ENCODE peak calls at places on chromosomes 13 and 19, in seven cellular contexts. One of them, this sample, is unnamed.

GRCh38 chr19:10921199-10921879 is 7.1 kb downstream of the YIPF2 start:
- DNase-seq in AML-193: no peak
- DNase-seq in fibroblast of the aortic adventitia: no peak
- DNase-seq in EH: no peak
- DNase-seq in cardiac fibroblast: no peak
- DNase-seq in body of pancreas: no peak
- DNase-seq in HFFc6: no peak
- DNase-seq in this sample: no peak

GRCh38 chr13:42048625-42049453 is at the start of gene DGKH:
- DNase-seq in AML-193: no peak
- DNase-seq in fibroblast of the aortic adventitia: peak
- DNase-seq in EH: peak
- DNase-seq in cardiac fibroblast: peak
- DNase-seq in body of pancreas: peak
- DNase-seq in HFFc6: peak
- DNase-seq in this sample: peak

GRCh38 chr13:114110091-114110829 is 22.2 kb downstream of the RASA3 start:
- DNase-seq in AML-193: no peak
- DNase-seq in fibroblast of the aortic adventitia: no peak
- DNase-seq in EH: peak
- DNase-seq in cardiac fibroblast: no peak
- DNase-seq in body of pancreas: peak
- DNase-seq in HFFc6: no peak
- DNase-seq in this sample: no peak

GRCh38 chr19:40747536-40747935 is 2.7 kb downstream of the ACTMAP start:
- DNase-seq in AML-193: no peak
- DNase-seq in fibroblast of the aortic adventitia: no peak
- DNase-seq in EH: no peak
- DNase-seq in cardiac fibroblast: no peak
- DNase-seq in body of pancreas: no peak
- DNase-seq in HFFc6: no peak
- DNase-seq in this sample: no peak

GRCh38 chr13:103067751-103068563 is 1.7 kb upstream of the SLC10A2 start:
- DNase-seq in AML-193: no peak
- DNase-seq in fibroblast of the aortic adventitia: no peak
- DNase-seq in EH: no peak
- DNase-seq in cardiac fibroblast: no peak
- DNase-seq in body of pancreas: no peak
- DNase-seq in HFFc6: no peak
- DNase-seq in this sample: peak

GRCh38 chr13:113178070-113178895 is 19.8 kb downstream of the PROZ start:
- DNase-seq in AML-193: no peak
- DNase-seq in fibroblast of the aortic adventitia: peak
- DNase-seq in EH: peak
- DNase-seq in cardiac fibroblast: peak
- DNase-seq in body of pancreas: no peak
- DNase-seq in HFFc6: peak
- DNase-seq in this sample: no peak

GRCh38 chr13:77810430-77810829 is 108.2 kb downstream of the EDNRB start:
- DNase-seq in AML-193: peak
- DNase-seq in fibroblast of the aortic adventitia: peak
- DNase-seq in EH: peak
- DNase-seq in cardiac fibroblast: peak
- DNase-seq in body of pancreas: no peak
- DNase-seq in HFFc6: peak
- DNase-seq in this sample: no peak

GRCh38 chr13:107104631-107105030 is 536.7 kb upstream of the ARGLU1 start:
- DNase-seq in AML-193: no peak
- DNase-seq in fibroblast of the aortic adventitia: no peak
- DNase-seq in EH: peak
- DNase-seq in cardiac fibroblast: no peak
- DNase-seq in body of pancreas: no peak
- DNase-seq in HFFc6: no peak
- DNase-seq in this sample: no peak

GRCh38 chr13:59337070-59337469 is 826.7 kb downstream of the DIAPH3 start:
- DNase-seq in AML-193: peak
- DNase-seq in fibroblast of the aortic adventitia: no peak
- DNase-seq in EH: no peak
- DNase-seq in cardiac fibroblast: peak
- DNase-seq in body of pancreas: no peak
- DNase-seq in HFFc6: no peak
- DNase-seq in this sample: no peak

GRCh38 chr19:10517760-10518443 is 655 bp upstream of the S1PR5 start:
- DNase-seq in AML-193: no peak
- DNase-seq in fibroblast of the aortic adventitia: no peak
- DNase-seq in EH: peak
- DNase-seq in cardiac fibroblast: peak
- DNase-seq in body of pancreas: no peak
- DNase-seq in HFFc6: peak
- DNase-seq in this sample: no peak

GRCh38 chr19:8304841-8305621 is 3.1 kb downstream of the CD320 start:
- DNase-seq in AML-193: no peak
- DNase-seq in fibroblast of the aortic adventitia: no peak
- DNase-seq in EH: no peak
- DNase-seq in cardiac fibroblast: no peak
- DNase-seq in body of pancreas: peak
- DNase-seq in HFFc6: peak
- DNase-seq in this sample: peak

GRCh38 chr13:100512422-100512821 is 76.2 kb downstream of the GGACT start:
- DNase-seq in AML-193: no peak
- DNase-seq in fibroblast of the aortic adventitia: no peak
- DNase-seq in EH: peak
- DNase-seq in cardiac fibroblast: peak
- DNase-seq in body of pancreas: no peak
- DNase-seq in HFFc6: no peak
- DNase-seq in this sample: no peak

GRCh38 chr13:27370305-27370853 is 54.0 kb upstream of the GTF3A start:
- DNase-seq in AML-193: no peak
- DNase-seq in fibroblast of the aortic adventitia: no peak
- DNase-seq in EH: peak
- DNase-seq in cardiac fibroblast: no peak
- DNase-seq in body of pancreas: no peak
- DNase-seq in HFFc6: peak
- DNase-seq in this sample: no peak

GRCh38 chr19:11446652-11447301 is 11.3 kb downstream of the PRKCSH start:
- DNase-seq in AML-193: peak
- DNase-seq in fibroblast of the aortic adventitia: peak
- DNase-seq in EH: peak
- DNase-seq in cardiac fibroblast: peak
- DNase-seq in body of pancreas: peak
- DNase-seq in HFFc6: no peak
- DNase-seq in this sample: no peak

GRCh38 chr19:50821622-50822021 is 2.0 kb downstream of the KLK1 start:
- DNase-seq in AML-193: no peak
- DNase-seq in fibroblast of the aortic adventitia: no peak
- DNase-seq in EH: no peak
- DNase-seq in cardiac fibroblast: no peak
- DNase-seq in body of pancreas: peak
- DNase-seq in HFFc6: no peak
- DNase-seq in this sample: no peak

GRCh38 chr13:60282708-60283107 is 114.3 kb upstream of the TDRD3 start:
- DNase-seq in AML-193: no peak
- DNase-seq in fibroblast of the aortic adventitia: no peak
- DNase-seq in EH: no peak
- DNase-seq in cardiac fibroblast: no peak
- DNase-seq in body of pancreas: no peak
- DNase-seq in HFFc6: no peak
- DNase-seq in this sample: no peak

GRCh38 chr19:18229915-18230314 is 3.7 kb upstream of the PDE4C start:
- DNase-seq in AML-193: no peak
- DNase-seq in fibroblast of the aortic adventitia: no peak
- DNase-seq in EH: no peak
- DNase-seq in cardiac fibroblast: no peak
- DNase-seq in body of pancreas: no peak
- DNase-seq in HFFc6: no peak
- DNase-seq in this sample: no peak

GRCh38 chr19:49362048-49362925 is at the start of gene TEAD2:
- DNase-seq in AML-193: no peak
- DNase-seq in fibroblast of the aortic adventitia: peak
- DNase-seq in EH: peak
- DNase-seq in cardiac fibroblast: peak
- DNase-seq in body of pancreas: peak
- DNase-seq in HFFc6: peak
- DNase-seq in this sample: peak

GRCh38 chr13:109105899-109106298 is 476.5 kb downstream of the MYO16 start:
- DNase-seq in AML-193: no peak
- DNase-seq in fibroblast of the aortic adventitia: no peak
- DNase-seq in EH: no peak
- DNase-seq in cardiac fibroblast: peak
- DNase-seq in body of pancreas: no peak
- DNase-seq in HFFc6: no peak
- DNase-seq in this sample: no peak

GRCh38 chr13:64248371-64249065 is 2832.9 kb upstream of the PCDH20 start:
- DNase-seq in AML-193: no peak
- DNase-seq in fibroblast of the aortic adventitia: peak
- DNase-seq in EH: peak
- DNase-seq in cardiac fibroblast: no peak
- DNase-seq in body of pancreas: no peak
- DNase-seq in HFFc6: peak
- DNase-seq in this sample: no peak

GRCh38 chr19:4502282-4503223 is 15.7 kb downstream of the PLIN4 start:
- DNase-seq in AML-193: no peak
- DNase-seq in fibroblast of the aortic adventitia: no peak
- DNase-seq in EH: no peak
- DNase-seq in cardiac fibroblast: no peak
- DNase-seq in body of pancreas: no peak
- DNase-seq in HFFc6: no peak
- DNase-seq in this sample: no peak

GRCh38 chr19:14118165-14119051 is 846 bp upstream of the PRKACA start:
- DNase-seq in AML-193: peak
- DNase-seq in fibroblast of the aortic adventitia: peak
- DNase-seq in EH: peak
- DNase-seq in cardiac fibroblast: peak
- DNase-seq in body of pancreas: peak
- DNase-seq in HFFc6: peak
- DNase-seq in this sample: peak

GRCh38 chr19:16886305-16886880 is 2.4 kb upstream of the F2RL3 start:
- DNase-seq in AML-193: no peak
- DNase-seq in fibroblast of the aortic adventitia: peak
- DNase-seq in EH: peak
- DNase-seq in cardiac fibroblast: peak
- DNase-seq in body of pancreas: peak
- DNase-seq in HFFc6: no peak
- DNase-seq in this sample: no peak

GRCh38 chr13:96771501-96772367 is 222.5 kb downstream of the OXGR1 start:
- DNase-seq in AML-193: no peak
- DNase-seq in fibroblast of the aortic adventitia: peak
- DNase-seq in EH: no peak
- DNase-seq in cardiac fibroblast: peak
- DNase-seq in body of pancreas: no peak
- DNase-seq in HFFc6: no peak
- DNase-seq in this sample: no peak

GRCh38 chr13:47039106-47039505 is 142.3 kb upstream of the HTR2A start:
- DNase-seq in AML-193: no peak
- DNase-seq in fibroblast of the aortic adventitia: peak
- DNase-seq in EH: peak
- DNase-seq in cardiac fibroblast: peak
- DNase-seq in body of pancreas: no peak
- DNase-seq in HFFc6: peak
- DNase-seq in this sample: no peak

GRCh38 chr19:43768273-43769050 is 12.3 kb downstream of the KCNN4 start:
- DNase-seq in AML-193: peak
- DNase-seq in fibroblast of the aortic adventitia: peak
- DNase-seq in EH: no peak
- DNase-seq in cardiac fibroblast: no peak
- DNase-seq in body of pancreas: peak
- DNase-seq in HFFc6: no peak
- DNase-seq in this sample: no peak

GRCh38 chr13:99980201-99981114 is 1.1 kb upstream of the ZIC2 start:
- DNase-seq in AML-193: no peak
- DNase-seq in fibroblast of the aortic adventitia: peak
- DNase-seq in EH: peak
- DNase-seq in cardiac fibroblast: peak
- DNase-seq in body of pancreas: peak
- DNase-seq in HFFc6: peak
- DNase-seq in this sample: peak

GRCh38 chr19:18023596-18024212 is 15.7 kb downstream of the ARRDC2 start:
- DNase-seq in AML-193: peak
- DNase-seq in fibroblast of the aortic adventitia: no peak
- DNase-seq in EH: no peak
- DNase-seq in cardiac fibroblast: peak
- DNase-seq in body of pancreas: peak
- DNase-seq in HFFc6: no peak
- DNase-seq in this sample: peak

GRCh38 chr19:33245948-33246728 is 20.5 kb upstream of the SLC7A10 start:
- DNase-seq in AML-193: no peak
- DNase-seq in fibroblast of the aortic adventitia: peak
- DNase-seq in EH: no peak
- DNase-seq in cardiac fibroblast: no peak
- DNase-seq in body of pancreas: no peak
- DNase-seq in HFFc6: no peak
- DNase-seq in this sample: no peak